ENCODE peak calls at places on chromosome 7, in eight cellular contexts. V is IMR-90; Q is CD8-positive, alpha-beta memory T cell; S is tibial artery; P is astrocyte of the spinal cord; E is ovary; F is Caco-2; Z is GM12865. D is an unnamed sample.

GRCh38 chr7:83918142-83918541 is 269.2 kb upstream of the SEMA3E start:
- DNase-seq in V (no peak), Q (no peak), S (no peak), P (no peak), E (no peak), F (no peak), Z (no peak), D (no peak)

GRCh38 chr7:128104109-128104742 is 73.0 kb upstream of the LRRC4 start:
- DNase-seq in V (no peak), Q (no peak), S (no peak), P (no peak), E (peak; percentile 40), F (no peak), Z (peak; percentile 58), D (peak; percentile 18)

GRCh38 chr7:70416611-70417010 is 715.3 kb upstream of the GALNT17 start:
- DNase-seq in V (no peak), Q (no peak), S (no peak), P (no peak), E (no peak), F (no peak), Z (no peak), D (no peak)

GRCh38 chr7:103571591-103571990 is 125.6 kb upstream of the SLC26A5 start:
- DNase-seq in V (no peak), Q (no peak), S (no peak), P (no peak), E (no peak), F (peak; percentile 14), Z (no peak), D (no peak)

GRCh38 chr7:41107330-41107937 is 595.5 kb downstream of the INHBA start:
- DNase-seq in V (peak; percentile 67), Q (no peak), S (no peak), P (peak; percentile 38), E (peak; percentile 12), F (peak; percentile 47), Z (peak; percentile 25), D (peak; percentile 82)

GRCh38 chr7:47374538-47374937 is 207.4 kb downstream of the TNS3 start:
- DNase-seq in V (no peak), Q (no peak), S (peak; percentile 41), P (no peak), E (no peak), F (no peak), Z (no peak), D (no peak)

GRCh38 chr7:121083138-121083789 is 94.8 kb downstream of the CPED1 start:
- DNase-seq in V (peak; percentile 84), Q (no peak), S (no peak), P (peak; percentile 80), E (no peak), F (no peak), Z (no peak), D (peak; percentile 84)

GRCh38 chr7:158885624-158886023 is 29.3 kb downstream of the DYNC2I1 start:
- DNase-seq in V (peak; percentile 6), Q (no peak), S (no peak), P (peak; percentile 2), E (no peak), F (no peak), Z (no peak), D (peak; percentile 29)

GRCh38 chr7:122622682-122623081 is 76.2 kb downstream of the RNF133 start:
- DNase-seq in V (no peak), Q (no peak), S (no peak), P (no peak), E (no peak), F (no peak), Z (no peak), D (peak; percentile 2)

GRCh38 chr7:18702071-18702829 is 206.7 kb downstream of the HDAC9 start:
- DNase-seq in V (no peak), Q (no peak), S (no peak), P (no peak), E (no peak), F (no peak), Z (no peak), D (no peak)

GRCh38 chr7:111089822-111090426 is 1.0 kb upstream of the LRRN3 start:
- DNase-seq in V (peak; percentile 64), Q (no peak), S (no peak), P (peak; percentile 65), E (no peak), F (peak; percentile 26), Z (peak; percentile 61), D (peak; percentile 44)

GRCh38 chr7:111088328-111088727 is 2.6 kb upstream of the LRRN3 start:
- DNase-seq in V (no peak), Q (no peak), S (no peak), P (no peak), E (no peak), F (no peak), Z (no peak), D (no peak)

GRCh38 chr7:111091623-111092370 is 870 bp downstream of the LRRN3 start:
- DNase-seq in V (no peak), Q (no peak), S (no peak), P (no peak), E (no peak), F (no peak), Z (no peak), D (no peak)

GRCh38 chr7:111092406-111093160 is 1.7 kb downstream of the LRRN3 start:
- DNase-seq in V (no peak), Q (no peak), S (no peak), P (no peak), E (no peak), F (no peak), Z (no peak), D (no peak)

GRCh38 chr7:111090834-111091233 is at the start of gene LRRN3:
- DNase-seq in V (peak; percentile 61), Q (no peak), S (peak; percentile 68), P (peak; percentile 60), E (peak; percentile 11), F (no peak), Z (no peak), D (peak; percentile 75)
- H3K4me3 ChIP-seq in V (peak within 1 kb of the TSS; percentile 39), Q (peak within 1 kb of the TSS; percentile 16), S (peak within 1 kb of the TSS; percentile 49), P (peak within 1 kb of the TSS; percentile 48), E (peak within 1 kb of the TSS; percentile 23), F (no peak within 1 kb of the TSS), Z (no peak within 1 kb of the TSS), D (peak within 1 kb of the TSS; percentile 80)

GRCh38 chr7:130366561-130366960 is 13.7 kb upstream of the CPA1 start:
- DNase-seq in V (peak; percentile 42), Q (no peak), S (peak; percentile 42), P (no peak), E (no peak), F (no peak), Z (no peak), D (no peak)

GRCh38 chr7:130363156-130363847 is 17.0 kb upstream of the CPA1 start:
- DNase-seq in V (peak; percentile 99), Q (no peak), S (peak; percentile 71), P (peak; percentile 96), E (no peak), F (no peak), Z (peak; percentile 78), D (peak; percentile 100)

GRCh38 chr7:130364446-130364845 is 15.8 kb upstream of the CPA1 start:
- DNase-seq in V (no peak), Q (no peak), S (peak; percentile 53), P (no peak), E (no peak), F (no peak), Z (no peak), D (no peak)

GRCh38 chr7:130365511-130366441 is 14.5 kb upstream of the CPA1 start:
- DNase-seq in V (peak; percentile 94), Q (no peak), S (peak; percentile 57), P (peak; percentile 96), E (peak; percentile 90), F (peak; percentile 34), Z (peak; percentile 85), D (peak; percentile 99)

DNA sequence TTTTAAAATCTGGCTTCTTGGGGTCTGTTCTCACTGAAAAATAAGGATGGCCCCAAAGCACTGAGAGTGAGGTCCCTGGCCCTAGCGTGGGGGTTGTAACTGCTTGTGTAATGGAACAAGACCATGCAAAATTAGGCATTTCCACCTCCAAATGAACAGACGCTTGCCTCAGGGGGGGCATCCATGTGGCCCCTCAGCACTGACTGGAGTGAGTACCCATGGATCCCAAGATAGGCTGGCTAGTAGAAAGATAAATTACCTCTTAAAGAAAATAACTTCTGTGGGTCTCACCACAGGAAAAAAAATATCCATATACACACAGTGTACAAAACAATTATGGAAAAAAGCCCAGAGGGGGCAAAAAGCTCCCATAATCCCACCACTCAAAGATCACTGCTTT is 15.2 kb upstream of the CPA1 start:
- DNase-seq in V (no peak), Q (no peak), S (no peak), P (peak; percentile 78), E (no peak), F (no peak), Z (no peak), D (no peak)
- H3K4me3 ChIP-seq in V (no peak overlapping the region), Q (no peak overlapping the region), S (no peak overlapping the region), P (no peak overlapping the region), E (no peak overlapping the region), F (no peak overlapping the region), Z (no peak overlapping the region), D (no peak overlapping the region)

DNA sequence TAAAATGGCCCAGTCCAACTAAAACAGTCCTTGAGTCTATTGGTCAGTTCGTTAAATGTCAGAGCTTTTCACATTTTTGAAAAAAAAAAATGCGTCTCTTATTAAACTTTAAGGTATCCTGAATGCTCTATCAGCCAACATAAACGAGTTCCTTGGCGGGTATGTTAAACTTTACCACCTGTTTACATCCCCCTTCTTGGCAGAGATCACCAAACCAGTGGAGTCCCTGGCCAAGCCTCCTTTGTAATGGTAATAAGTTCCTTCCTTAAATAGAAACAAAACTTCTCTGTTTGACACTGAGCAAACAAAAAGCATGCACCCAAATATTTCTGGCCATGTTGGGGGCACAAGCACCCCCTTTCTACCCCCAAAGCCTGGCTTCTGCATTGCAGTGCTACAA is 3.2 kb downstream of the TRIL start:
- DNase-seq in V (no peak), Q (no peak), S (no peak), P (no peak), E (no peak), F (no peak), Z (no peak), D (peak; percentile 17)
- H3K4me3 ChIP-seq in V (no peak overlapping the region), Q (no peak overlapping the region), S (no peak overlapping the region), P (no peak overlapping the region), E (no peak overlapping the region), F (no peak overlapping the region), Z (no peak overlapping the region), D (no peak overlapping the region)

DNA sequence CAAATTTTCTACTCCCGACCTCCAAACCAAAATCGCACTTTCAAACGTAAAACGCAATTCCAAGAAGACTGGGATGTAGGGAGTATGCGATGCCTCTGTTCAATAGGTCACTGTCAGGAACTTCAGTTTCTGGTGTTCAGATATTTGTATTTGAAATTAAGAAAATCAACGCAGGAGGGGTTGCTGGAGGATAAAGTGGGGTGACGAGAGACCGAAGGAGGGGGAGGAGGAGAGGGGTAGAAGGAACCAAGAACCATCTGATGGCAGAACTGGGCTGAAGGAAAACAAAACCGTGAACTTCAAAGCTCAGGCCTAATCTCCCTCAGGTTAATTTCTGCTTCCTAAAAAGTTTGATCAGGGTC is 293.8 kb upstream of the NFE2L3 start:
- DNase-seq in V (no peak), Q (no peak), S (no peak), P (no peak), E (no peak), F (no peak), Z (no peak), D (no peak)
- H3K4me3 ChIP-seq in V (no peak overlapping the region), Q (no peak overlapping the region), S (no peak overlapping the region), P (no peak overlapping the region), E (no peak overlapping the region), F (peak overlapping the region; percentile 66), Z (peak overlapping the region; percentile 42), D (no peak overlapping the region)

GRCh38 chr7:98880485-98880884 is 2.2 kb downstream of the TRRAP start:
- DNase-seq in V (no peak), Q (no peak), S (no peak), P (no peak), E (no peak), F (no peak), Z (no peak), D (no peak)
- H3K4me3 ChIP-seq in V (no peak overlapping the region), Q (no peak overlapping the region), S (no peak overlapping the region), P (no peak overlapping the region), E (no peak overlapping the region), F (no peak overlapping the region), Z (no peak overlapping the region), D (no peak overlapping the region)

GRCh38 chr7:138739859-138740258 is 38.7 kb upstream of the SVOPL start:
- DNase-seq in V (no peak), Q (no peak), S (no peak), P (no peak), E (no peak), F (no peak), Z (no peak), D (no peak)
- H3K4me3 ChIP-seq in V (no peak overlapping the region), Q (no peak overlapping the region), S (no peak overlapping the region), P (no peak overlapping the region), E (no peak overlapping the region), F (no peak overlapping the region), Z (no peak overlapping the region), D (no peak overlapping the region)